ENCODE peak calls at places on chromosomes 4 and X, in eight cellular contexts. U is MM.1S, V is OCI-LY7, M is hepatocyte, H is PC-3, I is neural progenitor cell, W is SK-N-SH, E is HCT116. Q is an unnamed sample.
A peak's percentile ranks its signal among the peaks of the same experiment; 100 is the strongest.

GRCh38 chrX:47743504-47743903 is 84.5 kb upstream of the UXT start:
- DNase-seq in V (no peak), E (no peak), U (no peak), I (no peak), M (no peak), H (no peak), W (no peak), Q (peak; percentile 65)

GRCh38 chr4:1206299-1207156 is 34.1 kb upstream of the SPON2 start:
- DNase-seq in I (no peak), H (no peak), U (no peak), M (no peak), V (no peak), E (no peak), W (no peak), Q (no peak)

GRCh38 chr4:150986085-150986484 is 29.0 kb downstream of the LRBA start:
- DNase-seq in V (no peak), E (no peak), I (no peak), M (no peak), H (no peak), U (no peak), W (no peak), Q (no peak)

GRCh38 chr4:55303818-55304217 is 42.2 kb upstream of the SRD5A3 start:
- DNase-seq in M (peak; percentile 26), H (peak; percentile 87), I (no peak), V (no peak), E (peak; percentile 26), W (no peak), U (no peak), Q (peak; percentile 79)

GRCh38 chrX:150316564-150316963 is 46.6 kb upstream of the MAMLD1 start:
- DNase-seq in V (no peak), W (no peak), E (no peak), H (no peak), M (no peak), U (no peak), I (no peak), Q (no peak)

GRCh38 chrX:46374371-46374770 is 170.8 kb downstream of the ZNF674 start:
- DNase-seq in E (no peak), W (no peak), V (no peak), H (no peak), I (no peak), M (no peak), U (no peak), Q (no peak)

GRCh38 chr4:138193963-138194362 is 48.2 kb downstream of the SLC7A11 start:
- DNase-seq in M (no peak), V (no peak), U (no peak), H (no peak), E (no peak), W (no peak), I (no peak), Q (no peak)

GRCh38 chr4:163233321-163233720 is 66.6 kb upstream of the NAF1 start:
- DNase-seq in I (no peak), V (no peak), H (no peak), M (no peak), U (no peak), E (no peak), W (no peak), Q (no peak)

GRCh38 chr4:8302331-8302730 is 32.8 kb downstream of the HTRA3 start:
- DNase-seq in W (no peak), M (no peak), V (no peak), U (no peak), E (no peak), I (no peak), H (no peak), Q (no peak)

GRCh38 chr4:123990310-123990709 is 593.7 kb downstream of the SPRY1 start:
- DNase-seq in V (no peak), U (no peak), H (no peak), E (no peak), W (no peak), I (no peak), M (no peak), Q (no peak)

GRCh38 chrX:28225508-28225907 is 244.3 kb upstream of the DCAF8L1 start:
- DNase-seq in V (no peak), M (peak; percentile 5), U (no peak), H (peak; percentile 20), W (no peak), E (peak; percentile 0), I (no peak), Q (no peak)

GRCh38 chr4:73055241-73055897 is 14.1 kb downstream of the COX18 start:
- DNase-seq in E (no peak), V (no peak), H (no peak), W (no peak), M (no peak), I (no peak), U (peak; percentile 61), Q (no peak)

GRCh38 chr4:156803056-156803455 is 168.5 kb downstream of the PDGFC start:
- DNase-seq in H (peak; percentile 30), I (no peak), E (no peak), U (no peak), W (no peak), M (no peak), V (no peak), Q (peak; percentile 73)

GRCh38 chr4:111789901-111790640 is 355.2 kb upstream of the FAM241A start:
- DNase-seq in W (no peak), M (no peak), V (no peak), H (no peak), U (no peak), E (no peak), I (no peak), Q (no peak)

GRCh38 chr4:145061325-145061920 is 36.6 kb downstream of the ANAPC10 start:
- DNase-seq in H (peak; percentile 77), U (peak; percentile 62), I (peak; percentile 24), V (peak; percentile 60), W (peak; percentile 24), E (peak; percentile 49), M (peak; percentile 55), Q (peak; percentile 60)
- TF ChIP-seq EZH2phosphoT487 in H (no peak), U (no peak), I (no peak), V (no peak), W (no peak), E (no peak), M (no peak), Q (no peak)

GRCh38 chr4:41359069-41359769 is 102.5 kb downstream of the UCHL1 start:
- DNase-seq in I (peak; percentile 62), M (no peak), U (no peak), W (peak; percentile 71), V (no peak), E (no peak), H (no peak), Q (no peak)

GRCh38 chr4:41360214-41360910 is 103.6 kb downstream of the UCHL1 start:
- DNase-seq in V (no peak), E (no peak), U (peak; percentile 65), W (peak; percentile 90), M (peak; percentile 82), I (peak; percentile 92), H (peak; percentile 67), Q (peak; percentile 72)

GRCh38 chr4:41358626-41359025 is 101.9 kb downstream of the UCHL1 start:
- DNase-seq in E (no peak), V (no peak), W (peak; percentile 68), M (no peak), U (no peak), H (no peak), I (no peak), Q (peak; percentile 38)

GRCh38 chr4:41360911-41361830 is 104.4 kb downstream of the UCHL1 start:
- DNase-seq in M (peak; percentile 54), W (peak; percentile 46), H (peak; percentile 46), V (no peak), U (no peak), E (no peak), I (peak; percentile 76), Q (peak; percentile 66)

GRCh38 chr4:41359836-41360213 is 103.1 kb downstream of the UCHL1 start:
- DNase-seq in I (no peak), H (no peak), U (no peak), V (no peak), W (no peak), M (no peak), E (no peak), Q (no peak)
- H3K4me1 ChIP-seq in I (peaks cover 29% of the 10 kb centered on the region), H (peaks cover 31% of the 10 kb centered on the region), U (no peaks in the 10 kb centered on the region), V (no peaks in the 10 kb centered on the region), W (no peaks in the 10 kb centered on the region), M (peaks cover 10% of the 10 kb centered on the region), E (peaks cover 8% of the 10 kb centered on the region), Q (peaks cover 10% of the 10 kb centered on the region)

DNA sequence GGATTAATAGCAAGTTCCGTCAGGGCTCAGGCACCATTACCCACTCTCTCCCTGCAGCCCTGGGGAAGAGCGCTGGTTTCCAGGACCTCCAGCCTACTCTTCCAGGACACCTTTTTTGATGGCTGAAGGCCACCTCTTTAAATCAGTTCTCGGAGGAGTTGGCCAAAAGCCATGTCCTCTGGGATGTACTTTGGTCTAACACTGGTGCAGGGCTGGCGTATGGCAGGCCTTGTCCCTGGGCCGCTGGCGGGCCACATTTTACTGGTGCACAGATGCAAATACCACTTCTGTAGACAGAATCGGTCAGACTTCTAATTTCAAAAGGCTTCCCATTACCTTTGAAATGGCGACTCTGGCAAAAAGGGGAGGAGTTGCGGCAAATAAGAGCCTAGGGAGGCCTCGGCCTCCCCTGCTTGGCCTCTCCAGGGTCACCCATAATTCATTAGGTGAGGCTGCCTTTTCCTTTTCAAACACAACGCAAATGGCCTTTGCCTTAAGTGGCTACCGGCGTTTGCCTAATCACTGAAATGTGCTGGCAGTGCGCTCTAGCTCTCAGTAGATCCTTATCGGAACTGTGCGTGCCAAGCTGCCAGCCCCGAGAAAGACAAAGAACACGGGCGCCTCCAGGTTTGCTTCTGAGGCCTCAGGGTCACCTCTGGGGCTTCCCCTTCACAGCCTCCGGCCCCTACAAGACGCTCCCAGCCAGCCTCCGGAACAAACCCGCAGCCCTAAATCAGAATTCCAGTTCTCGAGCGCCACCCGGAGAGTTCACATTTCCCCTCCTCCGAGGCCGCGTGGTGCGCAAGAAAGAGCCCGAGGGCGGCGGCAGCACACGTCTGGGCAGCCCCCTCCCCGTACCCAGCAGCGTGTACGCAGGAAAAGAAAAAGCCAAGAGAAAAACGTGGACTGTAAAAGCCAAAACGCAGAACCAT is 76.2 kb upstream of the BCOR start:
- DNase-seq in U (peak; percentile 79), I (peak; percentile 50), W (peak; percentile 48), M (peak; percentile 76), V (peak; percentile 71), H (peak; percentile 70), E (peak; percentile 72), Q (peak; percentile 62)
- H3K9me3 ChIP-seq in U (no peaks in the 10 kb centered on the region), I (no peaks in the 10 kb centered on the region), W (no peaks in the 10 kb centered on the region), M (no peaks in the 10 kb centered on the region), V (no peaks in the 10 kb centered on the region), H (no peaks in the 10 kb centered on the region), E (no peaks in the 10 kb centered on the region), Q (no peaks in the 10 kb centered on the region)

GRCh38 chrX:63186137-63186536 is 165.0 kb downstream of the SPIN4 start:
- DNase-seq in E (peak; percentile 55), U (no peak), I (no peak), H (peak; percentile 64), W (no peak), M (no peak), V (no peak), Q (no peak)
- TF ChIP-seq EZH2phosphoT487 in E (no peak), U (no peak), I (no peak), H (no peak), W (no peak), M (no peak), V (no peak), Q (no peak)